ENCODE peak calls at places on chromosomes 7 and 10, in nine cellular contexts. I, E, X, F, L, K, G, M and U are unnamed samples. For H3K4me1, the result is how much of the 10 kb centered on the place peaks cover.

GRCh38 chr7:150428671-150429451 is 21.6 kb upstream of the GIMAP8 start:
- DNase-seq in I (peak), E (no peak), X (no peak), F (peak), L (no peak), K (peak), G (no peak), M (no peak), U (no peak)

GRCh38 chr10:119734396-119735332 is 8.8 kb downstream of the INPP5F start:
- DNase-seq in I (peak), E (no peak), X (no peak), F (no peak), L (no peak), K (no peak), G (no peak), M (no peak), U (no peak)

GRCh38 chr7:95471076-95471475 is 14.7 kb upstream of the ASB4 start:
- DNase-seq in I (no peak), E (no peak), X (no peak), F (no peak), L (no peak), K (no peak), G (no peak), M (no peak), U (no peak)

GRCh38 chr7:22476822-22477221 is 23.2 kb downstream of the STEAP1B start:
- DNase-seq in I (no peak), E (no peak), X (no peak), F (no peak), L (no peak), K (no peak), G (no peak), M (no peak), U (no peak)

GRCh38 chr7:54559401-54559800 is 17.2 kb downstream of the VSTM2A start:
- DNase-seq in I (no peak), E (no peak), X (no peak), F (no peak), L (no peak), K (no peak), G (no peak), M (no peak), U (no peak)

GRCh38 chr10:33621143-33621542 is 286.7 kb upstream of the NRP1 start:
- DNase-seq in I (no peak), E (no peak), X (no peak), F (no peak), L (no peak), K (no peak), G (no peak), M (no peak), U (no peak)

GRCh38 chr10:24299587-24300258 is 90.8 kb downstream of the KIAA1217 start:
- DNase-seq in I (peak), E (no peak), X (no peak), F (no peak), L (no peak), K (no peak), G (no peak), M (no peak), U (no peak)

GRCh38 chr7:98051118-98051744 is 55.4 kb upstream of the LMTK2 start:
- DNase-seq in I (no peak), E (peak), X (peak), F (no peak), L (peak), K (no peak), G (no peak), M (no peak), U (peak)

GRCh38 chr7:97179454-97180104 is 62.1 kb downstream of the SDHAF3 start:
- DNase-seq in I (peak), E (no peak), X (peak), F (peak), L (peak), K (no peak), G (peak), M (no peak), U (peak)

GRCh38 chr7:65910237-65910636 is 37.4 kb downstream of the VKORC1L1 start:
- DNase-seq in I (peak), E (no peak), X (no peak), F (no peak), L (no peak), K (no peak), G (no peak), M (no peak), U (no peak)

GRCh38 chr10:69377191-69377590 is 39.5 kb downstream of the TACR2 start:
- DNase-seq in I (no peak), E (no peak), X (no peak), F (no peak), L (no peak), K (no peak), G (no peak), M (no peak), U (no peak)

GRCh38 chr10:34415039-34415438 is 400.1 kb downstream of the PARD3 start:
- DNase-seq in I (no peak), E (no peak), X (no peak), F (no peak), L (no peak), K (no peak), G (no peak), M (no peak), U (no peak)

GRCh38 chr10:87845624-87846377 is 17.5 kb downstream of the KLLN start:
- DNase-seq in I (no peak), E (no peak), X (no peak), F (no peak), L (no peak), K (no peak), G (no peak), M (no peak), U (no peak)

GRCh38 chr7:106371629-106372028 is 86.8 kb upstream of the NAMPT start:
- DNase-seq in I (no peak), E (peak), X (no peak), F (no peak), L (no peak), K (no peak), G (no peak), M (no peak), U (no peak)

GRCh38 chr7:100107125-100107737 is 5.8 kb downstream of the AP4M1 start:
- DNase-seq in I (no peak), E (no peak), X (no peak), F (no peak), L (no peak), K (no peak), G (no peak), M (no peak), U (no peak)

GRCh38 chr7:159159731-159160130 is 15.1 kb upstream of the VIPR2 start:
- DNase-seq in I (no peak), E (no peak), X (no peak), F (no peak), L (no peak), K (no peak), G (no peak), M (no peak), U (no peak)

GRCh38 chr7:151682831-151683614 is 163.3 kb upstream of the RHEB start:
- DNase-seq in I (no peak), E (no peak), X (no peak), F (no peak), L (no peak), K (no peak), G (no peak), M (no peak), U (no peak)

GRCh38 chr10:5477948-5478693 is 21.2 kb downstream of the CALML5 start:
- DNase-seq in I (no peak), E (no peak), X (no peak), F (no peak), L (no peak), K (no peak), G (no peak), M (no peak), U (no peak)

GRCh38 chr7:114048386-114049235 is 129.8 kb upstream of the PPP1R3A start:
- DNase-seq in I (peak), E (no peak), X (no peak), F (no peak), L (no peak), K (no peak), G (peak), M (no peak), U (no peak)

GRCh38 chr7:117631652-117632051 is 151.8 kb downstream of the CFTR start:
- DNase-seq in I (no peak), E (no peak), X (no peak), F (no peak), L (no peak), K (no peak), G (no peak), M (no peak), U (no peak)

GRCh38 chr7:55538538-55538937 is 33.8 kb downstream of the VOPP1 start:
- DNase-seq in I (peak), E (no peak), X (no peak), F (no peak), L (no peak), K (no peak), G (no peak), M (no peak), U (no peak)

GRCh38 chr7:118057404-118057803 is 126.6 kb upstream of the LSM8 start:
- DNase-seq in I (no peak), E (no peak), X (no peak), F (no peak), L (no peak), K (no peak), G (no peak), M (no peak), U (no peak)

GRCh38 chr7:155729847-155730246 is 82.4 kb downstream of the SHH start:
- DNase-seq in I (no peak), E (no peak), X (no peak), F (peak), L (no peak), K (no peak), G (no peak), M (no peak), U (no peak)

GRCh38 chr10:128859738-128860386 is 607.2 kb upstream of the MGMT start:
- DNase-seq in I (peak), E (no peak), X (no peak), F (no peak), L (no peak), K (no peak), G (peak), M (no peak), U (peak)

GRCh38 chr10:2760736-2761135 is 306.6 kb upstream of the PFKP start:
- DNase-seq in I (no peak), E (no peak), X (no peak), F (no peak), L (no peak), K (no peak), G (no peak), M (no peak), U (no peak)

GRCh38 chr10:100750291-100751210 is 5.2 kb downstream of the PAX2 start:
- DNase-seq in I (no peak), E (no peak), X (no peak), F (no peak), L (no peak), K (no peak), G (no peak), M (no peak), U (no peak)

GRCh38 chr7:103127006-103127405 is 21.9 kb downstream of the NAPEPLD start:
- DNase-seq in I (no peak), E (no peak), X (no peak), F (no peak), L (no peak), K (no peak), G (no peak), M (no peak), U (no peak)

DNA sequence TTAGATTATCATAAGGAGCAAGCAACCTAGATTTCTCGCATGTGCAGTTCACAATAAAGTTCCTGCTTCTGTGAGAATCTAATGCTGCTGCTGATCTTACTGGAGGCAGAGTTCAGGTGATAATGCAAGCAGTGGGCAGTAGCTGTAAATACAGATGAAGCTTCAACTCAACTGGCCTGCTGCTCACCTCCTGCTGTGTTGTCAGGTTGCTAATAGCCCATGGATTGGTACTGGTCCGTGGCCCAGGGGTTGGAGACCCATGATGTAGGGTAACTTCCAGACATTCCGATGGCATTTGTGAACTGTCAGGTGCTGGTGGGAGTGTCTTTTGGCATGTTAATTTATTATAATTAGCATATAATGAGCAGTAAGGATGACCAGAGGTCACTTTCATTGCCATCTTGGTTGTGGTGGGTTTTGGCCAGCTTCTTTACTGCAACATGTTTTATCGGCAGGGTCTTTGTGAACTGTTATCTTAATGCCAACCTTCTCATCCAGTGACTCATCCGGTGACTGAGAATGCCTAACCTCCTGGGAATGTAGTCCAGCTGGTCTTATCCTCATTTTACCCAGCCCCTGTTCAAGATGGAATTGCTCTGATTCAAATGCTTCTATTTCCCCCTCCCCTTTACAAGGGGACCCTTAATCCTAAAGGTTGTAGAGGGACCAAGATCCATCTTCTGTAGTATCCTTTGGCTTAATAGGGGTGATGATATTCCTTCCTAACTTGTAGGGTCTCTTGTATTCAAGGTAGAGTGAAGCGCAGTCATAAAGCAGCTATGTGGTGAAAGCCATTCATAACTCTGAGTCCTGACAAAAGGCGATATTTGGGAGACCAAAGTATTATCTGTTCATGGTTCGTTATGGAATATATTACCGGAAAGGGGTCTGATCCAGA is 165.8 kb downstream of the CCSER2 start:
- DNase-seq in I (peak), E (no peak), X (no peak), F (no peak), L (no peak), K (no peak), G (no peak), M (no peak), U (no peak)
- H3K4me1 ChIP-seq in I (under half), E (under half), X (under half), F (under half), L (under half), K (under half), G (under half), M (under half), U (under half)

DNA sequence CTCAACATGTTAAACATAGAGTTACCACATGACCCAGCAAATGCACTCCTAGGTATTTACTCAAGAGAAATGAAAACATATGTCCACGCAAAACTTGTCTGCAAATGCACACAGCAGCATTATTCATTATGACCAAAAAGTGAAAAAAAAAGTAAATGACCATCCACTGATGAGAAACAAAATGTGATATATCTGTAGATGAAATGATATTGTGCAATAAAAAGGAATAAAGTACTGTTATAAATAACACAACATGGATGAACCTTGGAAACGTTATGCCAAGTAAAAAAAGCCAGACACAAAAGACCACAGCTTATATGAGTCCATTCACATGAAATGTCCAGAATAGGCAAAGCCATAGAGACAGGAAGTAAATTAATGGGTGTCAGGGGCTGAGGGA is 61.4 kb upstream of the SKAP2 start:
- DNase-seq in I (no peak), E (no peak), X (no peak), F (no peak), L (no peak), K (no peak), G (no peak), M (no peak), U (no peak)
- H3K4me3 ChIP-seq in I (no peak), E (no peak), X (no peak), F (no peak), L (no peak), K (no peak), G (no peak), M (no peak), U (no peak)

GRCh38 chr7:123718773-123719480 is 29.9 kb downstream of the WASL start:
- DNase-seq in I (no peak), E (no peak), X (no peak), F (no peak), L (no peak), K (no peak), G (no peak), M (no peak), U (no peak)

GRCh38 chr7:123717689-123718088 is 31.1 kb downstream of the WASL start:
- DNase-seq in I (no peak), E (no peak), X (no peak), F (no peak), L (no peak), K (no peak), G (no peak), M (no peak), U (no peak)

GRCh38 chr7:123715793-123716192 is 33.0 kb downstream of the WASL start:
- DNase-seq in I (no peak), E (no peak), X (no peak), F (no peak), L (no peak), K (no peak), G (no peak), M (no peak), U (no peak)

GRCh38 chr7:123715198-123715597 is 33.6 kb downstream of the WASL start:
- DNase-seq in I (no peak), E (no peak), X (no peak), F (no peak), L (no peak), K (no peak), G (no peak), M (no peak), U (no peak)

DNA sequence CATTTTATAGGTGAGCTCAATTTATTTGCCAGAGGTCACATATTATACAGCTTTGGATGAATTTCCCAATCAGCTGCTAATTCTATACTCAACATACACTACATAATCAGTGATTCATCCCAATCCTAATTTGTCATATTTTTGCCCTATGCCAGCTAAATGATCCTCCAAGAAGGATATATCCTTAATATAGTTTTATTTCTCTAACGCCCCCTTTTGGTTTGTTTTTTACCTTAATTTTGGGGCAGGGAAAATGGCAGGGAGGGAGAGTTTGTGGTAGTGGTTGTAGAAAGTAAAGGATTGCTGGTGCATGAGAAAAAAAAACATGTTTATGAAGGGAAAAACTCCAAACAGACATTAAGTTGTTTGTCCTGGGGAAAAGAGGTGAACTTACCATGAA is 31.9 kb downstream of the WASL start:
- DNase-seq in I (no peak), E (no peak), X (no peak), F (no peak), L (no peak), K (no peak), G (no peak), M (no peak), U (no peak)
- H3K4me1 ChIP-seq in I (under half), E (under half), X (under half), F (under half), L (under half), K (under half), G (under half), M (half or more), U (under half)

DNA sequence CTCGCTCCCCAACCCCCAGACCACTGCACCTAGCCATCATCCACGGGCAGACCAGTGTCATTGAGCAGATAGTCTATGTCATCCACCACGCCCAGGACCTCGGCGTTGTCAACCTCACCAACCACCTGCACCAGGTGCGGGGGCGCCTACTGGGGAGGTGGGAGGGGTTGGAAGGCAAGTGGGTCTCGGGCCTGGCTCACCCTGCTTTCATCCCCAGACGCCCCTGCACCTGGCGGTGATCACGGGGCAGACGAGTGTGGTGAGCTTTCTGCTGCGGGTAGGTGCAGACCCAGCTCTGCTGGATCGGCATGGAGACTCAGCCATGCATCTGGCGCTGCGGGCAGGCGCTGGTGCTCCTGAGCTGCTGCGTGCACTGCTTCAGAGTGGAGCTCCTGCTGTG is 4.6 kb downstream of the NFKB2 start:
- DNase-seq in I (no peak), E (no peak), X (no peak), F (no peak), L (no peak), K (no peak), G (no peak), M (no peak), U (no peak)
- H3K4me3 ChIP-seq in I (no peak), E (peak), X (no peak), F (no peak), L (no peak), K (no peak), G (peak), M (peak), U (no peak)

GRCh38 chr7:17305387-17306171 is 7.1 kb downstream of the AHR start:
- DNase-seq in I (peak), E (no peak), X (no peak), F (no peak), L (no peak), K (no peak), G (no peak), M (no peak), U (no peak)
- H3K4me1 ChIP-seq in I (half or more), E (half or more), X (half or more), F (under half), L (under half), K (under half), G (under half), M (under half), U (under half)

GRCh38 chr7:1733206-1733907 is 63.3 kb downstream of the ELFN1 start:
- DNase-seq in I (no peak), E (no peak), X (no peak), F (no peak), L (no peak), K (no peak), G (no peak), M (peak), U (no peak)
- H3K4me3 ChIP-seq in I (no peak), E (no peak), X (no peak), F (no peak), L (no peak), K (no peak), G (no peak), M (no peak), U (no peak)

GRCh38 chr10:71985542-71986250 is 21.5 kb downstream of the CHST3 start:
- DNase-seq in I (peak), E (peak), X (no peak), F (no peak), L (no peak), K (no peak), G (no peak), M (peak), U (no peak)
- H3K4me1 ChIP-seq in I (half or more), E (half or more), X (under half), F (under half), L (under half), K (under half), G (under half), M (half or more), U (under half)